ENCODE peak calls at places on chromosomes 12 and 14, in five cellular contexts. Q is thoracic aorta; I is stomach; T is CD8-positive, alpha-beta memory T cell; X is colonic mucosa. W is an unnamed sample.

GRCh38 chr12:91718326-91718725 is 427.3 kb downstream of the BTG1 start:
- DNase-seq in Q (no peak), I (no peak), T (no peak), X (no peak), W (no peak)

GRCh38 chr12:3213171-3213570 is 136.0 kb downstream of the TSPAN9 start:
- DNase-seq in Q (no peak), I (no peak), T (no peak), X (no peak), W (no peak)

GRCh38 chr12:66409195-66409871 is 107.0 kb downstream of the HELB start:
- DNase-seq in Q (no peak), I (no peak), T (peak), X (peak), W (no peak)

GRCh38 chr12:88194868-88195267 is 52.8 kb downstream of the TMTC3 start:
- DNase-seq in Q (no peak), I (no peak), T (no peak), X (no peak), W (no peak)

GRCh38 chr14:72604133-72604532 is 289.8 kb downstream of the DPF3 start:
- DNase-seq in Q (no peak), I (no peak), T (no peak), X (no peak), W (no peak)

GRCh38 chr12:47964102-47964723 is 817 bp downstream of the TMEM106C start:
- DNase-seq in Q (peak), I (peak), T (no peak), X (peak), W (peak)

GRCh38 chr12:121145221-121145620 is 12.5 kb downstream of the P2RX7 start:
- DNase-seq in Q (no peak), I (no peak), T (no peak), X (no peak), W (no peak)

GRCh38 chr14:86652512-86652911 is 1122.6 kb downstream of the FLRT2 start:
- DNase-seq in Q (no peak), I (no peak), T (no peak), X (no peak), W (no peak)

GRCh38 chr12:95283371-95283770 is 65.8 kb downstream of the VEZT start:
- DNase-seq in Q (no peak), I (no peak), T (no peak), X (no peak), W (no peak)

GRCh38 chr14:91869556-91869955 is 2.2 kb upstream of the TC2N start:
- DNase-seq in Q (no peak), I (no peak), T (no peak), X (no peak), W (no peak)

GRCh38 chr14:21074398-21075272 is 4.5 kb downstream of the ARHGEF40 start:
- DNase-seq in Q (no peak), I (no peak), T (no peak), X (no peak), W (no peak)

GRCh38 chr12:128992116-128992515 is 138.8 kb downstream of the GLT1D1 start:
- DNase-seq in Q (no peak), I (no peak), T (no peak), X (no peak), W (no peak)

GRCh38 chr14:60724080-60724618 is at the start of gene SIX4:
- DNase-seq in Q (peak), I (peak), T (no peak), X (peak), W (peak)

GRCh38 chr12:3142386-3142785 is 65.2 kb downstream of the TSPAN9 start:
- DNase-seq in Q (no peak), I (no peak), T (no peak), X (no peak), W (no peak)

GRCh38 chr12:6307521-6307920 is 3.0 kb upstream of the PLEKHG6 start:
- DNase-seq in Q (no peak), I (no peak), T (no peak), X (no peak), W (no peak)

GRCh38 chr14:26925876-26926584 is 328.2 kb upstream of the NOVA1 start:
- DNase-seq in Q (no peak), I (no peak), T (no peak), X (no peak), W (no peak)

GRCh38 chr12:70733385-70733784 is 96.2 kb upstream of the PTPRB start:
- DNase-seq in Q (no peak), I (no peak), T (no peak), X (peak), W (no peak)

GRCh38 chr14:79552778-79553177 is 658.5 kb downstream of the DIO2 start:
- DNase-seq in Q (no peak), I (no peak), T (no peak), X (no peak), W (no peak)

GRCh38 chr14:106879241-106879640 is 1352.9 kb downstream of the TMEM121 start:
- DNase-seq in Q (no peak), I (peak), T (peak), X (peak), W (no peak)

GRCh38 chr14:63542231-63542999 is 762 bp downstream of the PPP2R5E start:
- DNase-seq in Q (no peak), I (no peak), T (no peak), X (peak), W (peak)

GRCh38 chr12:51976376-51977160 is 25.1 kb downstream of the ACVR1B start:
- DNase-seq in Q (no peak), I (no peak), T (no peak), X (no peak), W (no peak)

GRCh38 chr12:1246637-1247036 is 255.6 kb downstream of the ERC1 start:
- DNase-seq in Q (no peak), I (no peak), T (no peak), X (no peak), W (no peak)

GRCh38 chr14:95510804-95511203 is 5.6 kb downstream of the SYNE3 start:
- DNase-seq in Q (no peak), I (no peak), T (no peak), X (no peak), W (no peak)

GRCh38 chr12:127811988-127812387 is 455.0 kb upstream of the TMEM132C start:
- DNase-seq in Q (no peak), I (no peak), T (no peak), X (peak), W (no peak)

GRCh38 chr12:20527396-20528154 is 159.2 kb downstream of the PDE3A start:
- DNase-seq in Q (no peak), I (no peak), T (no peak), X (no peak), W (no peak)

GRCh38 chr12:95198914-95199313 is 18.4 kb downstream of the FGD6 start:
- DNase-seq in Q (no peak), I (no peak), T (no peak), X (no peak), W (no peak)

GRCh38 chr14:42437809-42438208 is 831.1 kb downstream of the LRFN5 start:
- DNase-seq in Q (no peak), I (no peak), T (no peak), X (no peak), W (no peak)

GRCh38 chr14:100858838-100859220 is 32.9 kb downstream of the MEG3 start:
- DNase-seq in Q (no peak), I (no peak), T (no peak), X (no peak), W (peak)

GRCh38 chr14:79583738-79584405 is 627.4 kb downstream of the DIO2 start:
- DNase-seq in Q (no peak), I (no peak), T (no peak), X (no peak), W (no peak)

GRCh38 chr14:92792885-92793284 is 1.2 kb upstream of the GOLGA5 start:
- DNase-seq in Q (no peak), I (no peak), T (no peak), X (no peak), W (no peak)

GRCh38 chr12:1473418-1473817 is 121.0 kb downstream of the FBXL14 start:
- DNase-seq in Q (no peak), I (no peak), T (peak), X (no peak), W (no peak)

GRCh38 chr14:68718033-68718725 is 74.7 kb downstream of the ZFP36L1 start:
- DNase-seq in Q (no peak), I (no peak), T (no peak), X (no peak), W (no peak)

GRCh38 chr14:39219075-39219499 is 14.6 kb upstream of the MIA2 start:
- DNase-seq in Q (no peak), I (no peak), T (no peak), X (no peak), W (no peak)

GRCh38 chr14:97095269-97095668 is 298.1 kb downstream of the VRK1 start:
- DNase-seq in Q (no peak), I (no peak), T (no peak), X (no peak), W (no peak)

GRCh38 chr14:104732355-104732804 is 8.4 kb downstream of the ADSS1 start:
- DNase-seq in Q (no peak), I (peak), T (no peak), X (peak), W (peak)

GRCh38 chr14:63078606-63079005 is 33.3 kb upstream of the KCNH5 start:
- DNase-seq in Q (no peak), I (no peak), T (no peak), X (no peak), W (no peak)

GRCh38 chr14:54881235-54881760 is 21.3 kb downstream of the GCH1 start:
- DNase-seq in Q (no peak), I (no peak), T (no peak), X (peak), W (no peak)

GRCh38 chr12:5976711-5977110 is 31.7 kb upstream of the ANO2 start:
- DNase-seq in Q (no peak), I (no peak), T (no peak), X (no peak), W (no peak)

GRCh38 chr14:68135028-68135427 is 315.4 kb downstream of the RAD51B start:
- DNase-seq in Q (no peak), I (no peak), T (no peak), X (no peak), W (no peak)

GRCh38 chr12:57607958-57608663 is 3.1 kb upstream of the ARHGEF25 start:
- DNase-seq in Q (no peak), I (no peak), T (no peak), X (no peak), W (no peak)

GRCh38 chr12:57610553-57611115 is 601 bp upstream of the ARHGEF25 start:
- DNase-seq in Q (no peak), I (no peak), T (no peak), X (peak), W (no peak)

GRCh38 chr12:57609091-57609780 is 2.0 kb upstream of the ARHGEF25 start:
- DNase-seq in Q (no peak), I (no peak), T (no peak), X (no peak), W (no peak)

GRCh38 chr12:57611116-57611809 is at the start of gene ARHGEF25:
- DNase-seq in Q (no peak), I (peak), T (peak), X (peak), W (peak)

DNA sequence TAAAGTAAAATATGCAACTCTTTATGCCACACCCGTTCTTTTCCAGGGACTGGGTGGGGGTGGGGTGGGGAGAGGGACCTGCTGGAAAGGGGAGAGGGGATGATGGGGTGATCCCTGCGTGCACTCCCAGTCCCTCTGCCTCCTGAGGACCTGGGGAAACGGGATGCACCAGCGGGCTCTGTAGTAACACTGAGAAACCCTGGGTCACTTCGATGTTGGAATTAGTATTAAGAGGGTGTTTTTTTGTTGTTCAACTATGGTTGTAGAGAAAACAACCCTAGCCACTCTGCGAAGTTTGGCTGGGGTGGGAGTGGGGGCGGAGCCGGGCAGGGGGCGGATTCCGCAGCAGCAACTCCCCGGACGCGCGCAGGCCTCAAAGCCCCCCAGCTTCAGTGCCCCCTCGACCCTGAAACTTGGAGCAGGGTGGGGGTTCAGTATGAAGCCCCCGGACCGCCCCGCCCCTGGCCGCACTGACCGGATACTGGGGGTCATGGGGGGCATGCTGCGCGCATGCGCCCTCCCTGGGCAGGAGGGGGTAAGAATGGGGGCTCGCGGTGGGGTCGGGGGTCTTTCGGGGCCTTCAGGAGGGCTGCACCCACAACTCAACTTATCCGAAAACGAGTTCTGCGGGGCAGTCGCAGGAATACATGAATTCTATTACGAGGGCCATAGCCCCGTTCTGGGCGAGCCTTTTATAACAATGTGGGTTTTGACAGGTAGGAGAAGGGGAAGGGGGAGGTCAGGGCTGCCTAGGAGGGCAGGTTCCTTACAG is 1.3 kb upstream of the ARHGEF25 start:
- DNase-seq in Q (no peak), I (no peak), T (no peak), X (no peak), W (no peak)
- H3K27ac ChIP-seq in Q (peak), I (peak), T (no peak), X (peak), W (peak)

GRCh38 chr14:81209187-81209836 is 11.4 kb downstream of the GTF2A1 start:
- DNase-seq in Q (no peak), I (no peak), T (no peak), X (no peak), W (no peak)
- H3K27ac ChIP-seq in Q (no peak), I (no peak), T (no peak), X (no peak), W (no peak)

GRCh38 chr14:33773205-33774030 is 177.5 kb downstream of the EGLN3 start:
- DNase-seq in Q (no peak), I (no peak), T (no peak), X (no peak), W (no peak)

GRCh38 chr14:33765251-33765650 is 185.6 kb downstream of the EGLN3 start:
- DNase-seq in Q (no peak), I (no peak), T (no peak), X (no peak), W (no peak)

GRCh38 chr14:33762462-33762861 is 188.4 kb downstream of the EGLN3 start:
- DNase-seq in Q (no peak), I (no peak), T (no peak), X (no peak), W (no peak)

GRCh38 chr14:33768458-33768830 is 182.4 kb downstream of the EGLN3 start:
- DNase-seq in Q (no peak), I (no peak), T (no peak), X (no peak), W (no peak)

GRCh38 chr14:33767721-33768457 is 183.0 kb downstream of the EGLN3 start:
- DNase-seq in Q (no peak), I (no peak), T (no peak), X (no peak), W (no peak)
- H3K27ac ChIP-seq in Q (no peak), I (no peak), T (no peak), X (no peak), W (no peak)

DNA sequence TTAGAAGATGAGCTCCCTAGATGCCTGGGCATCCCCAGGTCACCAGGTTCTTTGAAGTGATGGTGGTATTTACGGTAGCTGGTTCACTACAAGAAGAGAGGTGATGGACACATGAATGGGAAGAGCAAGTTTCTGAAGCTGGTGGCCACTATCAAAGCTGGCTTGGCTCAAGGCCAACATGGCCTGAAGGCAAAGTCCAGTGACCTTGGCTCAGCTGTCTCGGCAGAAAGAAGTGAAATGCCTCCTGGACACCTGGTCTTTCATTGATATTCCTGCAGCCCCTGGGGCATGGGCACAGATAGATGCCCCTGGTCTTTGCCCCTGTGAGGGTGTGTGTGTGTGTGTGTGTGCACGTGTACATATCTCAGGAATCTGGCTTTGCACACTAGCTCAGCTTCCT is 441.8 kb upstream of the TMPO start:
- DNase-seq in Q (no peak), I (no peak), T (no peak), X (no peak), W (peak)
- H3K27ac ChIP-seq in Q (no peak), I (no peak), T (no peak), X (no peak), W (no peak)

DNA sequence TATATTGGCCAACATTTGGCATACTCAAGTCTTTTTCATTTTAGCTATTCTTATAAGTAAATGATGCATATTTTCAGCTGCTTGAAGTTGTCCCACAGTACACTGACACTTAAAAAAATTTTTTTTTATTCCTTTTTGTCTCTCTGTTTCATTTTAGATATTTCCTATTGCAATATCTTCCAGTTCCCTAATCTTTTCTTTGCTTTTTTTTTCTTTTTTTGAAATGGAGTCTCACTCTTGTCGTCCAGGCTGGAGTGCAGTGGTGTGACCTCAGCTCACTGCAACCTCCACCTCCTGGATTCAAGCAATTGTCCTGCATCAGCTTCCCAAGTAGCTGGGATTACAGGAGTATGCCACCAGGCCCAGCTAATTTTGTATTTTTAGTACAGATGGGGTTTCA is 217.4 kb upstream of the KRR1 start:
- DNase-seq in Q (no peak), I (no peak), T (no peak), X (no peak), W (no peak)
- H3K27ac ChIP-seq in Q (no peak), I (no peak), T (no peak), X (no peak), W (no peak)